ENCODE peak calls at places on chromosomes 16 and 17, in five cellular contexts. U is nephron progenitor cell; G is neuronal stem cell; X is stimulated activated CD8-positive, alpha-beta memory T cell treated with anti-CD3 and anti-CD28 coated beads, Interleukin-4, amount 100 ng/mL, for 1 hour; H is CD8-positive, alpha-beta memory T cell. D is an unnamed sample.
A peak's percentile ranks its signal among the peaks of the same experiment; 100 is the strongest.

GRCh38 chr16:49466881-49467280 is 93.3 kb downstream of the C16orf78 start:
- DNase-seq in U (no peak), G (no peak), X (no peak), H (no peak), D (no peak)

GRCh38 chr16:30131869-30132475 is 9.0 kb upstream of the MAPK3 start:
- DNase-seq in U (no peak), G (no peak), X (no peak), H (no peak), D (no peak)

GRCh38 chr16:49487746-49488145 is 114.1 kb downstream of the C16orf78 start:
- DNase-seq in U (no peak), G (no peak), X (no peak), H (peak; percentile 11), D (no peak)

GRCh38 chr16:66874079-66874775 is 6.1 kb upstream of the PDP2 start:
- DNase-seq in U (no peak), G (no peak), X (no peak), H (no peak), D (no peak)

GRCh38 chr16:11138026-11138768 is 117.8 kb downstream of the SOCS1 start:
- DNase-seq in U (no peak), G (no peak), X (no peak), H (no peak), D (no peak)

GRCh38 chr17:37239690-37240344 is 136.0 kb upstream of the C17orf78 start:
- DNase-seq in U (no peak), G (peak; percentile 8), X (no peak), H (no peak), D (no peak)

GRCh38 chr17:54784305-54784704 is 116.3 kb upstream of the TOM1L1 start:
- DNase-seq in U (no peak), G (no peak), X (no peak), H (no peak), D (no peak)

GRCh38 chr16:87052506-87052905 is 264.7 kb downstream of the C16orf95 start:
- DNase-seq in U (no peak), G (no peak), X (no peak), H (no peak), D (no peak)

GRCh38 chr16:31052131-31052530 is 18.8 kb downstream of the STX4 start:
- DNase-seq in U (no peak), G (no peak), X (no peak), H (no peak), D (peak; percentile 82)

GRCh38 chr17:30433514-30433913 is 43.7 kb upstream of the GOSR1 start:
- DNase-seq in U (no peak), G (no peak), X (no peak), H (no peak), D (peak; percentile 65)

GRCh38 chr17:45826919-45827628 is 17.6 kb upstream of the SPPL2C start:
- DNase-seq in U (no peak), G (no peak), X (no peak), H (no peak), D (no peak)